ENCODE peak calls at places on chromosomes 12 and 14, in nine cellular contexts. K is HFF-Myc, R is tibial nerve, Y is ovary, D is psoas muscle, C is lower leg skin, G is endothelial cell of umbilical vein, N is adrenal gland, P is astrocyte of the spinal cord. Q is an unnamed sample.
A peak's percentile ranks its signal among the peaks of the same experiment; 100 is the strongest.

GRCh38 chr12:132247718-132248438 is 81.5 kb downstream of the GALNT9 start:
- DNase-seq in Y (no peak), N (no peak), G (no peak), C (no peak), D (no peak), K (no peak), R (no peak), P (no peak), Q (no peak)

GRCh38 chr14:65360144-65360784 is 52.3 kb upstream of the FUT8 start:
- DNase-seq in R (no peak), D (no peak), G (no peak), P (peak; percentile 24), N (no peak), K (no peak), C (no peak), Y (no peak), Q (no peak)

GRCh38 chr14:99937475-99938244 is 127.6 kb upstream of the EVL start:
- DNase-seq in Y (no peak), R (no peak), P (no peak), D (no peak), G (no peak), N (no peak), K (no peak), C (no peak), Q (no peak)

GRCh38 chr12:112370156-112370555 is 12.1 kb downstream of the HECTD4 start:
- DNase-seq in R (no peak), N (no peak), G (no peak), Y (no peak), C (no peak), P (no peak), D (no peak), K (no peak), Q (no peak)

GRCh38 chr12:126874427-126875026 is 1392.4 kb upstream of the TMEM132C start:
- DNase-seq in C (peak; percentile 87), Y (no peak), D (peak; percentile 58), N (peak; percentile 72), G (no peak), K (no peak), R (peak; percentile 15), P (peak; percentile 59), Q (peak; percentile 23)

GRCh38 chr12:108691995-108692808 is 39.1 kb downstream of the CORO1C start:
- DNase-seq in C (no peak), N (peak; percentile 69), R (no peak), P (peak; percentile 50), Y (no peak), D (peak; percentile 55), G (peak; percentile 59), K (no peak), Q (no peak)

GRCh38 chr12:131102493-131102931 is 148.8 kb downstream of the ADGRD1 start:
- DNase-seq in G (no peak), Y (no peak), P (no peak), D (no peak), N (peak; percentile 31), C (peak; percentile 75), K (no peak), R (peak; percentile 6), Q (no peak)

GRCh38 chr14:33755358-33755757 is 195.5 kb downstream of the EGLN3 start:
- DNase-seq in P (no peak), G (no peak), K (no peak), N (no peak), C (no peak), R (no peak), Y (no peak), D (no peak), Q (no peak)

GRCh38 chr12:100721193-100721592 is 73.4 kb upstream of the ANO4 start:
- DNase-seq in C (no peak), N (no peak), G (no peak), P (no peak), R (no peak), D (no peak), K (no peak), Y (no peak), Q (no peak)

GRCh38 chr12:84131076-84131475 is 781.5 kb downstream of the SLC6A15 start:
- DNase-seq in P (peak; percentile 60), Y (no peak), K (peak; percentile 61), G (no peak), N (no peak), R (no peak), D (no peak), C (no peak), Q (peak; percentile 0)

GRCh38 chr14:104808456-104808855 is 7.6 kb downstream of the ZBTB42 start:
- DNase-seq in G (no peak), Y (no peak), P (no peak), N (no peak), R (no peak), C (no peak), D (no peak), K (no peak), Q (no peak)

GRCh38 chr14:53791116-53791515 is 165.5 kb downstream of the BMP4 start:
- DNase-seq in Y (no peak), N (no peak), R (no peak), D (no peak), G (no peak), C (no peak), K (no peak), P (no peak), Q (no peak)

GRCh38 chr14:54567224-54567633 is 301 bp downstream of the SAMD4A start:
- DNase-seq in N (no peak), Y (no peak), P (no peak), K (no peak), R (no peak), D (no peak), C (peak; percentile 91), G (no peak), Q (no peak)

GRCh38 chr14:99703381-99703780 is 19.3 kb downstream of the CYP46A1 start:
- DNase-seq in P (no peak), D (no peak), Y (no peak), R (no peak), N (peak; percentile 14), C (peak; percentile 28), K (no peak), G (no peak), Q (no peak)

GRCh38 chr12:2095878-2096277 is 43.1 kb downstream of the CACNA1C start:
- DNase-seq in P (no peak), G (no peak), C (no peak), Y (no peak), K (no peak), N (no peak), R (no peak), D (no peak), Q (no peak)

GRCh38 chr12:50302686-50303085 is 19.4 kb upstream of the LIMA1 start:
- DNase-seq in C (no peak), P (no peak), N (peak; percentile 18), Y (no peak), R (no peak), G (no peak), K (peak; percentile 41), D (no peak), Q (no peak)

GRCh38 chr12:10042167-10042566 is 11.7 kb downstream of the CLEC9A start:
- DNase-seq in C (no peak), G (peak; percentile 65), K (no peak), Y (no peak), P (no peak), D (no peak), R (no peak), N (no peak), Q (no peak)

GRCh38 chr14:80395031-80395430 is 183.7 kb upstream of the DIO2 start:
- DNase-seq in N (no peak), P (no peak), Y (no peak), G (no peak), R (no peak), D (no peak), K (no peak), C (no peak), Q (no peak)

GRCh38 chr14:81727243-81727642 is 193.6 kb upstream of the SEL1L start:
- DNase-seq in Y (no peak), D (no peak), N (peak; percentile 76), G (no peak), C (no peak), P (peak; percentile 16), R (no peak), K (no peak), Q (peak; percentile 34)

GRCh38 chr14:74401504-74402241 is 24.3 kb downstream of the SYNDIG1L start:
- DNase-seq in D (peak; percentile 58), K (no peak), P (no peak), N (peak; percentile 57), Y (no peak), C (peak; percentile 76), R (no peak), G (no peak), Q (no peak)

DNA sequence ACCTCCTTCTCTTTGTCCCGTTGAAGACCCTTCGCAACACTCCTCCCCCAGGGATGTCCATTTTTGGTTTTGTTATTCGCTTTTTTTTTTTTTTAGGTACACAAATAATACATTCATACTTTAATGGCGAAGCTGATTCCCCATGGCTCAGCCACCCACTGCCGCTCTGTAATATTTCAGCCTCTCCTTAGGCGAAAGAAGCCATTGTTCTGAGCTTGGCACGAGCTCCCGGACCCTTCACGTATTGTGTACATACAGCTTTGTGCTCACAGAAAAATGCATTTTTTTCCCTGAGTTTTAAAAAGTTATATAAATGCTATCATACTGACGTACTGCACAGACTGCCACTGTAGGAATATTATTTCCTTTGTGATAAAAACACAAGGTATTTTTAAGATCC is 115.0 kb downstream of the TMEM132C start:
- DNase-seq in P (no peak), K (no peak), D (no peak), G (no peak), Y (no peak), C (peak; percentile 37), R (no peak), N (no peak), Q (no peak)
- H3K4me3 ChIP-seq in P (no peak overlapping the region), K (no peak overlapping the region), D (no peak overlapping the region), G (no peak overlapping the region), Y (no peak overlapping the region), C (no peak overlapping the region), R (peak overlapping the region; percentile 11), N (no peak overlapping the region), Q (no peak overlapping the region)

GRCh38 chr12:19447386-19447785 is 8.1 kb downstream of the AEBP2 start:
- DNase-seq in C (no peak), N (no peak), D (no peak), R (no peak), P (no peak), Y (no peak), K (no peak), G (no peak), Q (no peak)
- H3K4me3 ChIP-seq in C (no peak overlapping the region), N (no peak overlapping the region), D (no peak overlapping the region), R (no peak overlapping the region), P (no peak overlapping the region), Y (no peak overlapping the region), K (no peak overlapping the region), G (no peak overlapping the region), Q (no peak overlapping the region)

GRCh38 chr14:89427426-89428162 is 10.6 kb upstream of the FOXN3 start:
- DNase-seq in D (no peak), C (no peak), Y (no peak), K (no peak), R (no peak), P (no peak), G (no peak), N (no peak), Q (no peak)
- H3K4me3 ChIP-seq in D (peak overlapping the region; percentile 54), C (no peak overlapping the region), Y (no peak overlapping the region), K (no peak overlapping the region), R (peak overlapping the region; percentile 29), P (no peak overlapping the region), G (no peak overlapping the region), N (no peak overlapping the region), Q (no peak overlapping the region)

DNA sequence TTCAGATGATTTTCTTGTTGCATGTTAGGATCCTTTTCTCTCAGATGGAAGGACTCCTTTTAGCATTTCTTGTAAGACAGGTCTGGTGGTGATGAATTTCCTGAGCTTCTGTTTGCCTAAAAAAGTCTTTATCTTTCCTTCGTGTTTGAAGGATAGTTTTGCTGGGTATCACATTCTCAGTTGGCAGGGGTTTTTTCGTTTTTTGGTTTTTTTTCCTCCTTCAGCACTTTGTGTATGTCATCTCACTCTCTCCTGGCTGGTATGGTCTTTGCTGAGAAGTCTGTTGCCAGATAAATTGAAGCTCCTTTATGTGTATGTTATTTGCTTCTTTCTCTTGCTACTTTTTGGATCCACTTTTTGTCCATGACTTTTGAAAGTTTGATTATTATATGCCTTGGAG is 15.6 kb upstream of the TXNRD1 start:
- DNase-seq in Y (no peak), C (no peak), G (no peak), D (no peak), R (no peak), K (no peak), P (no peak), N (no peak), Q (no peak)
- H3K4me3 ChIP-seq in Y (no peak overlapping the region), C (no peak overlapping the region), G (no peak overlapping the region), D (no peak overlapping the region), R (no peak overlapping the region), K (no peak overlapping the region), P (no peak overlapping the region), N (no peak overlapping the region), Q (no peak overlapping the region)

Q was measured in astrocyte of the cerebellum.